ENCODE peak calls at places on chromosomes 16 and 17, in nine cellular contexts. One of them, this sample, is unnamed.

GRCh38 chr16:27313422-27314160 is at the start of gene IL4R:
- DNase-seq in GM04504: peak; percentile 58
- DNase-seq in sigmoid colon: peak; percentile 88
- DNase-seq in head of caudate nucleus: no peak
- DNase-seq in iPS DF 19.7: no peak
- DNase-seq in M059J: peak; percentile 54
- DNase-seq in NCI-H1105: no peak
- DNase-seq in RPMI8226: peak; percentile 32
- DNase-seq in hypothalamus: no peak
- DNase-seq in this sample: peak; percentile 52

GRCh38 chr17:39118674-39119419 is 32.6 kb downstream of the PLXDC1 start:
- DNase-seq in sigmoid colon: no peak
- DNase-seq in RPMI8226: peak; percentile 85
- DNase-seq in NCI-H1105: no peak
- DNase-seq in iPS DF 19.7: no peak
- DNase-seq in hypothalamus: no peak
- DNase-seq in M059J: no peak
- DNase-seq in GM04504: no peak
- DNase-seq in head of caudate nucleus: no peak
- DNase-seq in this sample: no peak

GRCh38 chr16:31023627-31024226 is 9.6 kb upstream of the STX4 start:
- DNase-seq in iPS DF 19.7: no peak
- DNase-seq in M059J: no peak
- DNase-seq in RPMI8226: no peak
- DNase-seq in GM04504: no peak
- DNase-seq in head of caudate nucleus: no peak
- DNase-seq in sigmoid colon: no peak
- DNase-seq in hypothalamus: no peak
- DNase-seq in NCI-H1105: no peak
- DNase-seq in this sample: no peak

GRCh38 chr16:71894229-71894920 is 956 bp upstream of the IST1 start:
- DNase-seq in NCI-H1105: no peak
- DNase-seq in GM04504: no peak
- DNase-seq in M059J: peak; percentile 74
- DNase-seq in hypothalamus: peak; percentile 15
- DNase-seq in iPS DF 19.7: peak; percentile 45
- DNase-seq in head of caudate nucleus: peak; percentile 62
- DNase-seq in sigmoid colon: peak; percentile 79
- DNase-seq in RPMI8226: peak; percentile 83
- DNase-seq in this sample: no peak

GRCh38 chr17:17994271-17994670 is 21.6 kb downstream of the DRC3 start:
- DNase-seq in RPMI8226: peak; percentile 70
- DNase-seq in sigmoid colon: no peak
- DNase-seq in NCI-H1105: no peak
- DNase-seq in iPS DF 19.7: peak; percentile 45
- DNase-seq in hypothalamus: peak; percentile 4
- DNase-seq in head of caudate nucleus: peak; percentile 49
- DNase-seq in GM04504: no peak
- DNase-seq in M059J: peak; percentile 17
- DNase-seq in this sample: no peak

GRCh38 chr17:17931159-17931558 is 41.0 kb downstream of the TOM1L2 start:
- DNase-seq in RPMI8226: no peak
- DNase-seq in M059J: no peak
- DNase-seq in iPS DF 19.7: no peak
- DNase-seq in NCI-H1105: no peak
- DNase-seq in hypothalamus: no peak
- DNase-seq in head of caudate nucleus: no peak
- DNase-seq in sigmoid colon: no peak
- DNase-seq in GM04504: no peak
- DNase-seq in this sample: no peak

GRCh38 chr16:630815-631405 is at the start of gene WFIKKN1:
- DNase-seq in M059J: no peak
- DNase-seq in iPS DF 19.7: no peak
- DNase-seq in GM04504: no peak
- DNase-seq in NCI-H1105: no peak
- DNase-seq in head of caudate nucleus: no peak
- DNase-seq in RPMI8226: peak; percentile 74
- DNase-seq in sigmoid colon: no peak
- DNase-seq in hypothalamus: no peak
- DNase-seq in this sample: no peak

GRCh38 chr17:70011750-70012149 is 63.3 kb upstream of the KCNJ16 start:
- DNase-seq in RPMI8226: no peak
- DNase-seq in GM04504: no peak
- DNase-seq in iPS DF 19.7: no peak
- DNase-seq in sigmoid colon: no peak
- DNase-seq in head of caudate nucleus: no peak
- DNase-seq in NCI-H1105: no peak
- DNase-seq in M059J: no peak
- DNase-seq in hypothalamus: no peak
- DNase-seq in this sample: no peak

GRCh38 chr17:45672301-45672700 is 111.8 kb upstream of the CRHR1 start:
- DNase-seq in RPMI8226: no peak
- DNase-seq in head of caudate nucleus: no peak
- DNase-seq in M059J: no peak
- DNase-seq in sigmoid colon: no peak
- DNase-seq in NCI-H1105: no peak
- DNase-seq in GM04504: no peak
- DNase-seq in hypothalamus: no peak
- DNase-seq in iPS DF 19.7: no peak
- DNase-seq in this sample: no peak

GRCh38 chr17:57889892-57890856 is 40.3 kb upstream of the MRPS23 start:
- DNase-seq in sigmoid colon: peak; percentile 97
- DNase-seq in head of caudate nucleus: peak; percentile 70
- DNase-seq in hypothalamus: no peak
- DNase-seq in RPMI8226: peak; percentile 95
- DNase-seq in NCI-H1105: no peak
- DNase-seq in M059J: peak; percentile 96
- DNase-seq in GM04504: peak; percentile 86
- DNase-seq in iPS DF 19.7: no peak
- DNase-seq in this sample: no peak

GRCh38 chr17:43771463-43771862 is 7.3 kb downstream of the DUSP3 start:
- DNase-seq in sigmoid colon: no peak
- DNase-seq in NCI-H1105: no peak
- DNase-seq in RPMI8226: no peak
- DNase-seq in hypothalamus: no peak
- DNase-seq in iPS DF 19.7: no peak
- DNase-seq in GM04504: no peak
- DNase-seq in head of caudate nucleus: no peak
- DNase-seq in M059J: no peak
- DNase-seq in this sample: no peak

GRCh38 chr17:64661981-64662773 is at the start of gene SMURF2:
- DNase-seq in iPS DF 19.7: no peak
- DNase-seq in head of caudate nucleus: peak; percentile 88
- DNase-seq in NCI-H1105: peak; percentile 63
- DNase-seq in M059J: peak; percentile 68
- DNase-seq in hypothalamus: peak; percentile 54
- DNase-seq in RPMI8226: peak; percentile 79
- DNase-seq in sigmoid colon: peak; percentile 88
- DNase-seq in GM04504: no peak
- DNase-seq in this sample: no peak

GRCh38 chr17:521168-521525 is 168.5 kb upstream of the RPH3AL start:
- DNase-seq in hypothalamus: no peak
- DNase-seq in GM04504: no peak
- DNase-seq in NCI-H1105: no peak
- DNase-seq in sigmoid colon: no peak
- DNase-seq in M059J: no peak
- DNase-seq in head of caudate nucleus: no peak
- DNase-seq in RPMI8226: no peak
- DNase-seq in iPS DF 19.7: no peak
- DNase-seq in this sample: no peak

GRCh38 chr17:10171581-10171981 is 26.8 kb downstream of the GAS7 start:
- DNase-seq in RPMI8226: no peak
- DNase-seq in M059J: no peak
- DNase-seq in iPS DF 19.7: no peak
- DNase-seq in NCI-H1105: no peak
- DNase-seq in sigmoid colon: no peak
- DNase-seq in hypothalamus: no peak
- DNase-seq in GM04504: no peak
- DNase-seq in head of caudate nucleus: no peak
- DNase-seq in this sample: no peak

GRCh38 chr16:66619534-66620418 is 15.3 kb downstream of the CMTM3 start:
- DNase-seq in RPMI8226: no peak
- DNase-seq in sigmoid colon: no peak
- DNase-seq in hypothalamus: no peak
- DNase-seq in GM04504: peak; percentile 71
- DNase-seq in head of caudate nucleus: no peak
- DNase-seq in NCI-H1105: no peak
- DNase-seq in M059J: peak; percentile 88
- DNase-seq in iPS DF 19.7: no peak
- DNase-seq in this sample: no peak

GRCh38 chr17:27385626-27386025 is 70.6 kb upstream of the KSR1 start:
- DNase-seq in M059J: no peak
- DNase-seq in RPMI8226: no peak
- DNase-seq in head of caudate nucleus: no peak
- DNase-seq in NCI-H1105: no peak
- DNase-seq in hypothalamus: no peak
- DNase-seq in sigmoid colon: no peak
- DNase-seq in iPS DF 19.7: no peak
- DNase-seq in GM04504: no peak
- DNase-seq in this sample: no peak

GRCh38 chr17:30095507-30096244 is 20.9 kb upstream of the NSRP1 start:
- DNase-seq in M059J: peak; percentile 77
- DNase-seq in GM04504: peak; percentile 35
- DNase-seq in NCI-H1105: no peak
- DNase-seq in RPMI8226: peak; percentile 58
- DNase-seq in iPS DF 19.7: no peak
- DNase-seq in sigmoid colon: no peak
- DNase-seq in hypothalamus: no peak
- DNase-seq in head of caudate nucleus: no peak
- DNase-seq in this sample: no peak

GRCh38 chr16:78292726-78293380 is 193.4 kb downstream of the WWOX start:
- DNase-seq in sigmoid colon: no peak
- DNase-seq in iPS DF 19.7: no peak
- DNase-seq in NCI-H1105: no peak
- DNase-seq in M059J: no peak
- DNase-seq in hypothalamus: no peak
- DNase-seq in RPMI8226: no peak
- DNase-seq in head of caudate nucleus: no peak
- DNase-seq in GM04504: no peak
- DNase-seq in this sample: no peak

GRCh38 chr17:69059458-69060205 is 1.1 kb downstream of the ABCA9 start:
- DNase-seq in head of caudate nucleus: no peak
- DNase-seq in M059J: no peak
- DNase-seq in sigmoid colon: no peak
- DNase-seq in NCI-H1105: no peak
- DNase-seq in GM04504: no peak
- DNase-seq in hypothalamus: no peak
- DNase-seq in iPS DF 19.7: no peak
- DNase-seq in RPMI8226: no peak
- DNase-seq in this sample: no peak

GRCh38 chr16:50640391-50640790 is 40.7 kb downstream of the SNX20 start:
- DNase-seq in GM04504: no peak
- DNase-seq in NCI-H1105: no peak
- DNase-seq in head of caudate nucleus: no peak
- DNase-seq in iPS DF 19.7: no peak
- DNase-seq in RPMI8226: no peak
- DNase-seq in M059J: no peak
- DNase-seq in hypothalamus: no peak
- DNase-seq in sigmoid colon: no peak
- DNase-seq in this sample: no peak

GRCh38 chr17:57699751-57700186 is 45.3 kb downstream of the CCDC182 start:
- DNase-seq in iPS DF 19.7: no peak
- DNase-seq in hypothalamus: no peak
- DNase-seq in NCI-H1105: no peak
- DNase-seq in M059J: no peak
- DNase-seq in GM04504: peak; percentile 35
- DNase-seq in sigmoid colon: no peak
- DNase-seq in RPMI8226: no peak
- DNase-seq in head of caudate nucleus: no peak
- DNase-seq in this sample: no peak

GRCh38 chr17:76755285-76755684 is 17.4 kb downstream of the MFSD11 start:
- DNase-seq in hypothalamus: no peak
- DNase-seq in sigmoid colon: no peak
- DNase-seq in NCI-H1105: no peak
- DNase-seq in M059J: no peak
- DNase-seq in head of caudate nucleus: no peak
- DNase-seq in GM04504: no peak
- DNase-seq in RPMI8226: no peak
- DNase-seq in iPS DF 19.7: no peak
- DNase-seq in this sample: no peak